ENCODE peak calls at places on chromosomes 12 and 14, in five cellular contexts. Q, J, K, A and I are unnamed samples. For H3K4me1, the result is how much of the 10 kb centered on the place peaks cover.

GRCh38 chr12:120314220-120314619 is 12.1 kb downstream of the SIRT4 start:
- DNase-seq in Q (no peak), K (no peak), J (no peak), A (no peak), I (no peak)

GRCh38 chr14:85387181-85387580 is 142.8 kb upstream of the FLRT2 start:
- DNase-seq in J (no peak), A (no peak), K (no peak), Q (no peak), I (no peak)

GRCh38 chr12:80400591-80400991 is 43.4 kb upstream of the PTPRQ start:
- DNase-seq in A (no peak), Q (no peak), K (no peak), J (no peak), I (no peak)

GRCh38 chr12:34298176-34298970 is 276.1 kb downstream of the ALG10 start:
- DNase-seq in Q (no peak), J (no peak), K (no peak), A (peak), I (no peak)

GRCh38 chr14:105087963-105088811 is 23.0 kb upstream of the GPR132 start:
- DNase-seq in A (peak), J (no peak), Q (peak), K (peak), I (no peak)

GRCh38 chr12:88985011-88985410 is 367.3 kb downstream of the DUSP6 start:
- DNase-seq in K (no peak), Q (no peak), A (no peak), J (no peak), I (no peak)

GRCh38 chr12:66008985-66009384 is 121.6 kb downstream of the LLPH start:
- DNase-seq in K (no peak), Q (no peak), A (no peak), J (no peak), I (peak)

GRCh38 chr14:60485600-60486251 is at the start of gene C14orf39:
- DNase-seq in K (no peak), Q (no peak), J (no peak), A (no peak), I (no peak)

GRCh38 chr12:32949815-32950214 is 53.2 kb upstream of the PKP2 start:
- DNase-seq in A (no peak), Q (no peak), J (no peak), K (no peak), I (no peak)

GRCh38 chr12:24561411-24561871 is 387.5 kb downstream of the BCAT1 start:
- DNase-seq in A (peak), J (no peak), K (no peak), Q (no peak), I (no peak)

GRCh38 chr14:67396381-67396965 is 15.5 kb downstream of the PLEK2 start:
- DNase-seq in K (no peak), A (no peak), J (no peak), Q (no peak), I (peak)

GRCh38 chr14:96745500-96746051 is 51.6 kb upstream of the VRK1 start:
- DNase-seq in K (no peak), Q (no peak), A (peak), J (no peak), I (no peak)

GRCh38 chr12:117875652-117876491 is 92.9 kb downstream of the KSR2 start:
- DNase-seq in Q (no peak), J (no peak), K (no peak), A (no peak), I (no peak)

GRCh38 chr14:56118611-56119181 is 485 bp downstream of the PELI2 start:
- DNase-seq in Q (peak), A (peak), J (no peak), K (no peak), I (no peak)

GRCh38 chr12:63419119-63419518 is 249.2 kb downstream of the DPY19L2 start:
- DNase-seq in J (no peak), Q (no peak), K (no peak), A (no peak), I (no peak)

GRCh38 chr12:15581006-15581405 is 208.2 kb downstream of the EPS8 start:
- DNase-seq in J (no peak), K (no peak), Q (no peak), A (no peak), I (no peak)

GRCh38 chr12:80551897-80552296 is 107.9 kb downstream of the PTPRQ start:
- DNase-seq in Q (no peak), K (no peak), J (no peak), A (no peak), I (no peak)

GRCh38 chr14:99605299-99605961 is 1.4 kb upstream of the CCDC85C start:
- DNase-seq in Q (peak), A (peak), J (no peak), K (peak), I (peak)

GRCh38 chr12:51973560-51973959 is 22.1 kb downstream of the ACVR1B start:
- DNase-seq in A (no peak), Q (no peak), K (no peak), J (no peak), I (no peak)

GRCh38 chr14:90381999-90382451 is 14.8 kb upstream of the CALM1 start:
- DNase-seq in Q (peak), A (peak), K (peak), J (no peak), I (no peak)

GRCh38 chr12:117114784-117115183 is 15.6 kb upstream of the TESC start:
- DNase-seq in K (no peak), J (no peak), Q (no peak), A (no peak), I (no peak)

GRCh38 chr12:13799574-13799973 is 181.8 kb downstream of the GRIN2B start:
- DNase-seq in K (no peak), A (no peak), Q (no peak), J (no peak), I (no peak)

GRCh38 chr12:26633591-26634210 is 199.3 kb downstream of the ITPR2 start:
- DNase-seq in A (no peak), Q (no peak), J (no peak), K (no peak), I (no peak)

GRCh38 chr14:65906948-65907347 is 494.4 kb downstream of the FUT8 start:
- DNase-seq in J (no peak), K (no peak), Q (no peak), A (no peak), I (no peak)

GRCh38 chr12:13208533-13209278 is 12.2 kb downstream of the EMP1 start:
- DNase-seq in Q (no peak), A (no peak), K (no peak), J (no peak), I (no peak)

GRCh38 chr12:11718768-11719253 is 69.3 kb downstream of the ETV6 start:
- DNase-seq in Q (no peak), K (no peak), A (peak), J (no peak), I (no peak)

GRCh38 chr12:21527451-21528180 is 1.5 kb downstream of the SPX start:
- DNase-seq in A (peak), K (no peak), Q (peak), J (no peak), I (no peak)

GRCh38 chr14:66724996-66725395 is 217.0 kb downstream of the GPHN start:
- DNase-seq in K (no peak), A (no peak), J (no peak), Q (no peak), I (no peak)

GRCh38 chr14:23195552-23196101 is 12.2 kb upstream of the SLC7A8 start:
- DNase-seq in J (no peak), Q (no peak), A (no peak), K (no peak), I (no peak)

GRCh38 chr12:11630046-11630706 is 19.3 kb upstream of the ETV6 start:
- DNase-seq in J (no peak), K (no peak), Q (no peak), A (no peak), I (no peak)

GRCh38 chr14:79451601-79452000 is 759.7 kb downstream of the DIO2 start:
- DNase-seq in A (no peak), J (no peak), K (no peak), Q (no peak), I (no peak)

GRCh38 chr12:125217308-125217707 is 152.1 kb downstream of the AACS start:
- DNase-seq in K (no peak), A (no peak), Q (no peak), J (no peak), I (no peak)

GRCh38 chr12:96091833-96092232 is 56.4 kb upstream of the LTA4H start:
- DNase-seq in K (no peak), J (no peak), Q (no peak), A (no peak), I (no peak)

GRCh38 chr12:54160050-54160449 is 28.7 kb downstream of the SMUG1 start:
- DNase-seq in K (no peak), A (no peak), Q (no peak), J (no peak), I (no peak)

GRCh38 chr12:71085575-71085974 is 72.2 kb downstream of the TSPAN8 start:
- DNase-seq in Q (no peak), K (no peak), A (no peak), J (no peak), I (no peak)

GRCh38 chr12:8949525-8950286 is at the start of gene M6PR:
- DNase-seq in A (peak), Q (peak), J (peak), K (peak), I (peak)
- TF ChIP-seq POLR2A in A (peak), Q (peak), J (peak), K (peak), I (peak)

GRCh38 chr12:82873951-82874350 is 187.2 kb downstream of the TMTC2 start:
- DNase-seq in J (no peak), K (no peak), Q (no peak), A (no peak), I (no peak)

GRCh38 chr12:82876075-82876474 is 189.4 kb downstream of the TMTC2 start:
- DNase-seq in K (no peak), A (no peak), Q (no peak), J (no peak), I (no peak)

GRCh38 chr12:82877963-82878362 is 191.3 kb downstream of the TMTC2 start:
- DNase-seq in K (no peak), A (no peak), Q (no peak), J (no peak), I (no peak)

GRCh38 chr12:82873309-82873708 is 186.6 kb downstream of the TMTC2 start:
- DNase-seq in Q (no peak), K (no peak), J (no peak), A (no peak), I (no peak)

DNA sequence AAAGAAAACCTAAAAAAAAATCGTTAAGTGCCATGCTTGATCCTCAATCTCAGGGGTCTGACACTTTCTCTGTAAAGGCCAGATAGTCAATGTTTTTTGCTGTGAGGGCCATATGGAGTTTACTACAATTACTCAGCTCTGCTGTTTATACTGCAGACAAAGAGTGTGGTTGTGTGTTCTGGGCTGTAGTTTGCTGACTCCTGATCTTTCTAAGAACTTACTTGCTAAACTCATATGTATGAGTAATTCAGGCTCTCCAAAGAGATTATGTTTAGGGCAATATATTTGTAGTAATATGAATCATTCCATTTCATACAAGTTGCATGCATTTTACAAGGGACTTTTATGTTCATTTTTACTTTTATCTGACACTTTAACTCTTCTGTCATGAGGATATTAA is 188.2 kb downstream of the TMTC2 start:
- DNase-seq in A (no peak), Q (no peak), J (no peak), K (no peak), I (no peak)
- H3K4me1 ChIP-seq in A (half or more), Q (under half), J (under half), K (under half), I (under half)

GRCh38 chr12:64522316-64522715 is 70.4 kb downstream of the TBK1 start:
- DNase-seq in J (no peak), A (no peak), Q (no peak), K (no peak), I (no peak)
- TF ChIP-seq CTCF in J (no peak), A (no peak), Q (no peak), K (no peak), I (no peak)

GRCh38 chr14:70908918-70909641 is 1.8 kb downstream of the PCNX1 start:
- DNase-seq in J (no peak), A (no peak), K (no peak), Q (no peak), I (no peak)

GRCh38 chr14:70906785-70907171 is 481 bp upstream of the PCNX1 start:
- DNase-seq in J (no peak), K (no peak), A (no peak), Q (no peak), I (no peak)

GRCh38 chr14:70905316-70905715 is 1.9 kb upstream of the PCNX1 start:
- DNase-seq in Q (no peak), A (no peak), K (no peak), J (no peak), I (no peak)

GRCh38 chr14:70907996-70908917 is 998 bp downstream of the PCNX1 start:
- DNase-seq in A (peak), J (no peak), Q (peak), K (peak), I (peak)

DNA sequence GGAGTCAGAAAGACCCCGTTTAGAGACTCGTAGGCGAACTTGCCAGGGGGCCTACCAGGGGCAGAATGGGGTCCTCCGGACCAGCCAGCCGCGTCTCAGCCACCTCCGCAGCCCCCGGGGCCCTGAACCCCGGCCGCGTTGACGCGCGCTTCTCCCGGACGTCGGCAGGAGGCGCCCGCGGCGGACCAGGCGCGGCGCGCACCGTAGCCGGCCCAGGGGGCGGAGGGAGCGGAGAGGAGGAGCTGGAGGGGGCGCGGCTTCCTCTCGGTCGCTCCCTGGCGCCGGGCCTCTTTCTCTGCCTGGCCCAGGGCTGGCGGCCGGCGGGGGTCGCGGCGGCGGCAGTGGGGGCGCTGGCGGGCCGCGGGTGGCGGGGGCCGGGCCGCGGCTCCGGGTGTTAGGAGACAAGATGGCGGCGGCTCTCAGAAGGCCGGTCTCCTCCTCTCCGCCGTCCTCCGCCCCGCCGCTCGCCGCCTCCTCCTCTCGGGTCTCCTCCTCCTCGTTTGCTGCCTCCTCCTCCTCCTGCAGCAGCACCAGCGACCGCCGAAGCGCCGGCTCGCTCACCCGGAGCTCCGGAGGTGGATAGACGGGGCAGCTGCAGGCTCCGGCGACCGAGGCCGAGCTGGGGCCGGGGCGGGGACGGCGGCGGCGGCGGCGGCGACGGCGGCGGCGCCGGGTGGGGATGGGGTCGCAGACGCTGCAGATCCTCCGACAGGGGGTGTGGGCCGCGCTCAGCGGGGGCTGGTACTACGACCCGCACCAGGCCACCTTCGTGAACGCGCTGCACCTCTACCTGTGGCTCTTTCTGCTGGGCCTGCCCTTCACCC is at the start of gene PCNX1:
- DNase-seq in Q (peak), A (peak), K (peak), J (peak), I (peak)
- TF ChIP-seq POLR2A in Q (peak), A (peak), K (no peak), J (peak), I (no peak)

DNA sequence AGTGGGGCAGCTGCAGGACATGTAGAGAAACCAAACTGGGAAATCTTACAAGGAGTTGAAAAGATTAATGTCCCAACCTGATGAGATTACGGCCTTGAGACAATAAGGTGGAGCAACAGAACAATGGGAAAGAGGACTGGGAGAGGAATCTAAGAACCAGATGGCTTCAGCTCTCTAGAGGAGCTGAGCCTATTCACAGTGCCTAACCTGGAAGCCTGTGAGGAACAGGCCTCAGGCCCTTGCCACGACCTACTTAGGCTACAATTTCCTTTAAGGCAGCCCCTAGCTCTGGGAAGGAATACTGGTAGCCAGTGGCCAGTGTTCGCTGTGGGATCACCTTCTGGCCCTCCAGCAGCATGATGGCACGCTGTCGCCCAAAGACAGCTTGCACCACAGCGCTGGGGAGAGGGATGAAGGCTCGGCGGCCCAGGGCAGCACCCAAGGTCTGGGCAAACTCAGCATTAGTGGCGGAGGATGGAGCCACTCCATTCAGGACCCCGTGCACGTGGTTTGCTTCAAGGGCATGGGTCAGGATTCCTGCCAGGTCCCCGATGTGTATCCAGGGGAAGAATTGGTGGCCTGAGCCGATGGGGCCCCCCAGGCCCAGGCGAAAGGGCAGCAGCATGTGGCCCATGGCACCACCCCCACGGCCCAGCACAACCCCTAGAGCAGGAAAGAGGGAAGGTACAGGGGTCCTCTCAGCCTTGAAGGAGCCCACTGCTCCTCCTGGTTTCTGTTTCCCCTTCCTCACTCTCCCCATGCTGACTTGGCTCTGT is 2.6 kb downstream of the SDR39U1 start:
- DNase-seq in J (no peak), Q (no peak), K (no peak), A (peak), I (peak)
- H3K4me1 ChIP-seq in J (under half), Q (under half), K (under half), A (under half), I (half or more)

GRCh38 chr12:128844031-128844635 is 9.1 kb upstream of the GLT1D1 start:
- DNase-seq in A (no peak), K (no peak), Q (no peak), J (no peak), I (no peak)
- TF ChIP-seq CTCF in A (no peak), K (no peak), Q (no peak), J (no peak), I (no peak)

GRCh38 chr12:99918003-99918402 is 66.7 kb downstream of the ANKS1B start:
- DNase-seq in K (no peak), A (no peak), Q (no peak), J (no peak), I (no peak)
- TF ChIP-seq POLR2A in K (no peak), A (no peak), Q (no peak), J (no peak), I (no peak)